ENCODE peak calls at places on chromosome 5, in nine cellular contexts. D is body of pancreas; K is thoracic aorta; T is fibroblast of lung; U is dorsolateral prefrontal cortex; B is naive thymus-derived CD4-positive, alpha-beta T cell; L is right atrium auricular region; X is IMR-90; G is brain microvascular endothelial cell. F is an unnamed sample.

GRCh38 chr5:156920042-156920860 is 42.8 kb downstream of the TIMD4 start:
- DNase-seq in U (no peak), B (no peak), K (no peak), T (no peak), L (no peak), X (no peak), G (no peak), D (no peak), F (no peak)

GRCh38 chr5:45336464-45336863 is 359.7 kb downstream of the HCN1 start:
- DNase-seq in T (no peak), X (no peak), G (no peak), D (no peak), L (no peak), K (no peak), B (no peak), U (no peak), F (no peak)

GRCh38 chr5:144187699-144188294 is 17.1 kb downstream of the KCTD16 start:
- DNase-seq in L (no peak), G (peak), B (peak), U (no peak), X (peak), K (no peak), D (peak), T (peak), F (peak)

GRCh38 chr5:133050500-133050899 is 1.3 kb upstream of the HSPA4 start:
- DNase-seq in K (no peak), B (no peak), U (no peak), T (no peak), G (no peak), L (no peak), X (no peak), D (no peak), F (no peak)

GRCh38 chr5:53170748-53171349 is 61.3 kb upstream of the MOCS2 start:
- DNase-seq in B (no peak), K (no peak), G (peak), X (peak), U (no peak), L (no peak), D (no peak), T (peak), F (no peak)

GRCh38 chr5:135833961-135834638 is 363 bp upstream of the SLC25A48 start:
- DNase-seq in L (no peak), U (no peak), B (no peak), X (no peak), T (peak), D (no peak), K (no peak), G (peak), F (no peak)

GRCh38 chr5:27124590-27124989 is 86.2 kb upstream of the CDH9 start:
- DNase-seq in T (peak), B (no peak), U (no peak), X (peak), L (no peak), D (no peak), K (no peak), G (peak), F (no peak)

GRCh38 chr5:53023969-53024368 is 34.8 kb downstream of the ITGA2 start:
- DNase-seq in X (peak), D (no peak), K (no peak), B (no peak), T (peak), L (no peak), G (peak), U (no peak), F (no peak)

GRCh38 chr5:94793113-94793815 is 174.8 kb downstream of the SLF1 start:
- DNase-seq in U (no peak), K (no peak), G (peak), D (no peak), X (peak), B (peak), T (peak), L (no peak), F (no peak)

GRCh38 chr5:169216864-169217263 is 84.1 kb downstream of the SLIT3 start:
- DNase-seq in K (no peak), B (no peak), L (no peak), G (no peak), X (no peak), T (no peak), U (no peak), D (no peak), F (no peak)

GRCh38 chr5:54063817-54064216 is 246.6 kb downstream of the ARL15 start:
- DNase-seq in K (no peak), D (no peak), T (peak), L (no peak), B (no peak), G (peak), X (peak), U (no peak), F (no peak)

GRCh38 chr5:6859001-6859400 is 145.8 kb downstream of the TENT4A start:
- DNase-seq in L (no peak), B (no peak), D (no peak), G (no peak), T (no peak), X (no peak), K (no peak), U (no peak), F (no peak)

GRCh38 chr5:173615884-173616576 is 420 bp downstream of the BOD1 start:
- DNase-seq in D (peak), L (peak), T (peak), X (peak), B (peak), K (peak), U (peak), G (peak), F (peak)

GRCh38 chr5:1123418-1124147 is 11.7 kb upstream of the SLC12A7 start:
- DNase-seq in D (no peak), L (no peak), T (no peak), B (no peak), U (no peak), X (no peak), G (no peak), K (no peak), F (no peak)

GRCh38 chr5:42404366-42404765 is 18.9 kb upstream of the GHR start:
- DNase-seq in T (no peak), B (no peak), G (no peak), X (no peak), D (no peak), K (no peak), L (no peak), U (no peak), F (no peak)

GRCh38 chr5:132046915-132047314 is 13.5 kb upstream of the IL3 start:
- DNase-seq in D (no peak), X (no peak), B (no peak), T (no peak), L (peak), K (no peak), U (no peak), G (no peak), F (peak)

GRCh38 chr5:150257424-150257823 is 32.1 kb downstream of the CAMK2A start:
- DNase-seq in K (no peak), U (no peak), G (no peak), D (no peak), B (no peak), L (no peak), T (no peak), X (no peak), F (no peak)

GRCh38 chr5:61441742-61442141 is 109.7 kb downstream of the ZSWIM6 start:
- DNase-seq in B (no peak), U (no peak), D (no peak), X (no peak), T (no peak), L (no peak), G (no peak), K (no peak), F (no peak)

GRCh38 chr5:172424111-172424490 is 30.2 kb downstream of the SH3PXD2B start:
- DNase-seq in L (no peak), U (no peak), B (no peak), K (no peak), T (no peak), X (no peak), G (no peak), D (no peak), F (no peak)

GRCh38 chr5:65329266-65329665 is 152.5 kb downstream of the ADAMTS6 start:
- DNase-seq in L (no peak), K (no peak), T (peak), U (no peak), G (no peak), D (no peak), X (peak), B (no peak), F (no peak)

GRCh38 chr5:168362097-168362885 is 70.8 kb downstream of the WWC1 start:
- DNase-seq in T (no peak), K (no peak), G (no peak), B (no peak), U (no peak), D (peak), X (no peak), L (no peak), F (no peak)

GRCh38 chr5:179122411-179123108 is 62.4 kb downstream of the ZNF354C start:
- DNase-seq in K (no peak), X (no peak), U (no peak), L (peak), D (no peak), B (no peak), G (no peak), T (no peak), F (no peak)

GRCh38 chr5:96816430-96816939 is 8.7 kb upstream of the ERAP1 start:
- DNase-seq in T (no peak), L (no peak), G (no peak), X (no peak), U (no peak), D (no peak), K (no peak), B (peak), F (no peak)

DNA sequence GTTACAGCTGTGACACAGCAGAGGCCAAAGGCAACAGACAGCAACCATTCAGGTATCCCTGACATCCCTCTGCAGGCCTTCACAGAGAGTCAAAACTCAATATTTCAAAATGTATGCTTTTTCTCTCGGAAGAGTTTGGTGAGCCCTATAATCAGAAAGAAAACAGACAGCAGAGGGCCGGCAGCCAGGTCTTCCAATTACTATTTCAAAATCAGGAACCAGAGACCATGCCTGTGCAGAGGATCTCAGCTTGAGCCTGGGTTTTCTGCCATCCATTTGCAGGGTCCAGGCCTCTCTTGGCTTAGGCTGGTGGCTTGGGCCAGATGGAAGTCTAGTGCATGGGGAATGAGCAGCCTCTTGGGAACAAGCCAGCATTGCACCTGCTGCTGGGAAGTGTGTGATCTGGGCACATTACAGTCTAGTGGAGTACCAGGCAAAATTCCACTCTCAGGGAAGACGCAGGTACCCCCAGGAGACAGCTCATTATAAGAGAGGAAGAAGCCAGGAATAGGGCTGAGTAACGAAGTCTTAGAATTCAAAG is 231.3 kb downstream of the ENC1 start:
- DNase-seq in X (no peak), T (no peak), L (no peak), D (peak), G (no peak), B (no peak), U (no peak), K (no peak), F (no peak)
- H3K4me3 ChIP-seq in X (no peak), T (no peak), L (no peak), D (no peak), G (no peak), B (no peak), U (no peak), K (no peak), F (no peak)

GRCh38 chr5:88888799-88889164 is 5.8 kb upstream of the MEF2C start:
- DNase-seq in G (no peak), D (no peak), T (no peak), X (no peak), B (no peak), U (no peak), K (no peak), L (no peak), F (no peak)

GRCh38 chr5:88889165-88890069 is 6.4 kb upstream of the MEF2C start:
- DNase-seq in D (peak), X (peak), T (peak), B (no peak), G (no peak), U (peak), K (no peak), L (peak), F (peak)

GRCh38 chr5:88886756-88887741 is 4.1 kb upstream of the MEF2C start:
- DNase-seq in G (no peak), B (no peak), U (no peak), L (no peak), D (no peak), X (no peak), K (no peak), T (no peak), F (no peak)

GRCh38 chr5:88890070-88890781 is 7.2 kb upstream of the MEF2C start:
- DNase-seq in K (no peak), U (no peak), T (no peak), G (no peak), D (no peak), X (no peak), L (no peak), B (no peak), F (no peak)

DNA sequence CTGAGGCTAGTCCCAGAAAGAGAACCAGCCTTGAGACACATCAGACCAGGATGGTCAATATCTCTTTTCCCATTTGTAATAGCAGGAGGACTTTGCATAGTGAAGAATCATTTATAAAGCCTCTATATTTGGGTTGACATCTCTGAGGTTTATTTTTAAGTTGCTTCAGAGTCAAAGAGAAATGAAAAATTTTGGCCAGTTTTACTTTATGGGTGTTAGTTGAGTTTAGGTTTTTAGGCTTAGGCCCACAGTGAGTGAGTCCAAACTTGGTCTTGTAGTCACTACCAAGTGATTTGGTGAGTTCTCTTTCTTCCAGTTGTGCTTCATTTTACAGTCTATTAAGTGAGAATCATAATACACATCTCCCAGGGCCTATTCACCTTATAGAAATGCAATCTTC is 5.3 kb upstream of the MEF2C start:
- DNase-seq in T (no peak), L (no peak), B (no peak), X (no peak), K (no peak), U (no peak), D (no peak), G (no peak), F (no peak)
- H3K27ac ChIP-seq in T (no peak), L (peak), B (no peak), X (no peak), K (peak), U (peak), D (no peak), G (no peak), F (peak)

DNA sequence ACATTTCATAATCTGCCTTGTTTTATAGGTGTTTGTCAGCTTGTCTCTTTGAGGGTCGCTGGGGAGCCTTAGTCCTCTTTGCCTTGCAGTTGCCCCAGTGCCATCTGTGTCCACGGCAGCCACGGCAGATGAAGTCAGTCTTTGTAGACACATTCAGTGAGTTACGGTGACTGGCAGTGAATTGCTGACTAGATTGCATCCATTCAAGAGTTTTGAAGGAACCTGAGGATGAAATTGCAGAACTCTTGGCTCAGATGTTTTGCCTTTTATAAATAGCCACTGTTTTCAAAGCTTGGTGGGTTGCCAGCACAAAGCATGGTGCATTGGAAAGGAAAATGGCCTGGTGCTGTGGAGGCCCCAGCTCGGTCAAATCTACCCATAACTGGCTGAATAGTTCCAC is 125.6 kb downstream of the TRIO start:
- DNase-seq in K (no peak), D (no peak), B (no peak), X (peak), G (no peak), U (no peak), L (no peak), T (peak), F (no peak)
- H3K4me3 ChIP-seq in K (peak), D (no peak), B (no peak), X (no peak), G (no peak), U (no peak), L (no peak), T (no peak), F (no peak)

GRCh38 chr5:125699860-125700259 is 723.3 kb upstream of the GRAMD2B start:
- DNase-seq in D (no peak), B (no peak), L (no peak), U (no peak), X (no peak), T (no peak), K (no peak), G (no peak), F (no peak)

GRCh38 chr5:125696762-125697161 is 726.4 kb upstream of the GRAMD2B start:
- DNase-seq in K (no peak), B (no peak), X (peak), L (no peak), T (peak), U (no peak), D (no peak), G (peak), F (no peak)

GRCh38 chr5:125698420-125698819 is 724.8 kb upstream of the GRAMD2B start:
- DNase-seq in X (no peak), T (no peak), B (no peak), U (no peak), D (no peak), G (no peak), K (no peak), L (no peak), F (no peak)

GRCh38 chr5:125703616-125704015 is 719.6 kb upstream of the GRAMD2B start:
- DNase-seq in X (peak), L (no peak), D (no peak), B (no peak), U (no peak), G (no peak), K (no peak), T (no peak), F (no peak)

DNA sequence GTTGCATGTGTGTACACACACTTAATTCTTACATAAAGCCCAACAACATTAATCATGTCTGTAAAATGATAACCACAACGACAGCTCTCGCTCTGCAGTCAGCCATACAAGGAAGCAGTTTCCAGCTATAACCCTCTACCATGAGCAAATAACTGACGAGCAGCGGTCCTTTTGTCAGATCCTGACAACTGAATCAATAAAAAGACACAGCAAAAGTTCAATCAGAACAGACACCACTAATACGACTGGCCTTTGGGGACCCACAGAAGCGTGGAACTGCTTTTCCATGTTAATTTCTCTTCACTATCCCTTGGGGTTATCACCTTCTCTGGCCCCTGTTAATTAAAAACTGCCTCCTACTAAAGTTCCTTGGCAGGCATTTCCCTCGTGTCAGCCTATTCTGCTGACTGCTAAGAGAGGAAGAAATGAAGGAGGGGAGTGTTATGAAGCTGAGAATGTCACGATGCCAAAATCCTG is 722.8 kb upstream of the GRAMD2B start:
- DNase-seq in G (no peak), K (no peak), X (no peak), B (no peak), D (no peak), T (peak), U (no peak), L (no peak), F (no peak)
- H3K27ac ChIP-seq in G (no peak), K (no peak), X (no peak), B (no peak), D (peak), T (no peak), U (no peak), L (peak), F (no peak)